ENCODE peak calls at places on chromosomes 4 and X, in ten cellular contexts. K is suprapubic skin, X is Peyer's patch, M is right lobe of liver, A is ovary, R is heart left ventricle, J is breast epithelium, C is A549, V is tibial nerve, Z is IMR-90. B is an unnamed sample.

GRCh38 chrX:144715356-144715755 is 531.9 kb upstream of the SPANXN1 start:
- DNase-seq in K (no peak), X (no peak), M (no peak), A (no peak), R (no peak), J (no peak), C (no peak), V (no peak), Z (no peak), B (no peak)

GRCh38 chrX:48714573-48714972 is 18.0 kb downstream of the SUV39H1 start:
- DNase-seq in K (no peak), X (no peak), M (no peak), A (no peak), R (no peak), J (no peak), C (no peak), V (no peak), Z (peak; percentile 17), B (no peak)

GRCh38 chr4:152352645-152353116 is 183.2 kb downstream of the FBXW7 start:
- DNase-seq in K (peak; percentile 67), X (peak; percentile 54), M (no peak), A (peak; percentile 60), R (peak; percentile 63), J (no peak), C (peak; percentile 8), V (peak; percentile 19), Z (peak; percentile 97), B (no peak)

GRCh38 chr4:25810815-25811690 is 51.7 kb downstream of the SEL1L3 start:
- DNase-seq in K (no peak), X (no peak), M (no peak), A (peak; percentile 19), R (no peak), J (no peak), C (peak; percentile 16), V (no peak), Z (peak; percentile 54), B (no peak)

GRCh38 chr4:14581741-14582140 is 420.5 kb upstream of the CPEB2 start:
- DNase-seq in K (no peak), X (no peak), M (no peak), A (no peak), R (no peak), J (no peak), C (no peak), V (no peak), Z (no peak), B (no peak)

GRCh38 chr4:40401646-40402045 is 66.5 kb downstream of the CHRNA9 start:
- DNase-seq in K (no peak), X (no peak), M (no peak), A (no peak), R (peak; percentile 29), J (no peak), C (no peak), V (no peak), Z (peak; percentile 7), B (no peak)

GRCh38 chrX:131711478-131711867 is 167.6 kb downstream of the OR13H1 start:
- DNase-seq in K (no peak), X (no peak), M (no peak), A (no peak), R (no peak), J (no peak), C (no peak), V (no peak), Z (no peak), B (no peak)

GRCh38 chrX:38654302-38654701 is 93.0 kb downstream of the TSPAN7 start:
- DNase-seq in K (no peak), X (no peak), M (no peak), A (no peak), R (no peak), J (no peak), C (peak; percentile 7), V (no peak), Z (peak; percentile 14), B (no peak)

GRCh38 chr4:105936901-105937300 is 41.6 kb downstream of the NPNT start:
- DNase-seq in K (no peak), X (no peak), M (no peak), A (no peak), R (no peak), J (no peak), C (no peak), V (no peak), Z (no peak), B (no peak)

GRCh38 chr4:131098976-131099375 is 2003.0 kb downstream of the C4orf33 start:
- DNase-seq in K (no peak), X (no peak), M (no peak), A (no peak), R (peak; percentile 18), J (no peak), C (no peak), V (no peak), Z (no peak), B (no peak)

GRCh38 chrX:153609917-153610833 is 11.2 kb upstream of the CCNQ start:
- DNase-seq in K (peak; percentile 80), X (peak; percentile 84), M (peak; percentile 80), A (peak; percentile 75), R (peak; percentile 74), J (peak; percentile 67), C (peak; percentile 65), V (peak; percentile 54), Z (peak; percentile 65), B (peak; percentile 60)

GRCh38 chr4:66921433-66921832 is 623.9 kb downstream of the CENPC start:
- DNase-seq in K (no peak), X (no peak), M (no peak), A (no peak), R (no peak), J (no peak), C (no peak), V (no peak), Z (no peak), B (no peak)

GRCh38 chr4:183909187-183909586 is 4.1 kb downstream of the STOX2 start:
- DNase-seq in K (no peak), X (no peak), M (no peak), A (no peak), R (no peak), J (no peak), C (no peak), V (no peak), Z (no peak), B (no peak)

GRCh38 chr4:151098191-151098590 is 1.2 kb upstream of the RPS3A start:
- DNase-seq in K (no peak), X (peak; percentile 50), M (no peak), A (no peak), R (peak; percentile 33), J (no peak), C (no peak), V (no peak), Z (no peak), B (peak; percentile 19)
- TF ChIP-seq POLR2A in K (no peak), X (no peak), M (no peak), A (no peak), R (no peak), J (no peak), C (no peak), V (no peak), Z (no peak), B (no peak)

GRCh38 chrX:107675823-107676555 is 47.7 kb downstream of the PRPS1 start:
- DNase-seq in K (no peak), X (no peak), M (no peak), A (no peak), R (no peak), J (no peak), C (no peak), V (no peak), Z (peak; percentile 35), B (no peak)

GRCh38 chrX:107677501-107677901 is 49.2 kb downstream of the PRPS1 start:
- DNase-seq in K (no peak), X (no peak), M (no peak), A (no peak), R (no peak), J (no peak), C (no peak), V (no peak), Z (no peak), B (no peak)

GRCh38 chrX:107677909-107678308 is 49.6 kb downstream of the PRPS1 start:
- DNase-seq in K (no peak), X (no peak), M (no peak), A (no peak), R (no peak), J (no peak), C (no peak), V (no peak), Z (no peak), B (no peak)

GRCh38 chrX:107676559-107677378 is 48.5 kb downstream of the PRPS1 start:
- DNase-seq in K (peak; percentile 92), X (peak; percentile 87), M (peak; percentile 87), A (peak; percentile 81), R (peak; percentile 90), J (peak; percentile 82), C (peak; percentile 62), V (peak; percentile 74), Z (peak; percentile 84), B (no peak)

GRCh38 chrX:107678957-107679740 is 50.8 kb downstream of the PRPS1 start:
- DNase-seq in K (peak; percentile 92), X (peak; percentile 94), M (no peak), A (peak; percentile 54), R (peak; percentile 88), J (no peak), C (no peak), V (peak; percentile 87), Z (peak; percentile 71), B (no peak)
- TF ChIP-seq POLR2A in K (no peak), X (no peak), M (no peak), A (no peak), R (no peak), J (no peak), C (no peak), V (peak; percentile 48), Z (no peak), B (no peak)

GRCh38 chr4:74167585-74167984 is 9.7 kb downstream of the MTHFD2L start:
- DNase-seq in K (no peak), X (no peak), M (no peak), A (no peak), R (no peak), J (no peak), C (no peak), V (no peak), Z (no peak), B (no peak)
- TF ChIP-seq POLR2A in K (no peak), X (no peak), M (no peak), A (no peak), R (no peak), J (no peak), C (no peak), V (no peak), Z (no peak), B (peak; percentile 21)

GRCh38 chr4:6750302-6751221 is 32.0 kb upstream of the KIAA0232 start:
- DNase-seq in K (no peak), X (peak; percentile 85), M (peak; percentile 67), A (no peak), R (no peak), J (peak; percentile 78), C (no peak), V (no peak), Z (no peak), B (no peak)

GRCh38 chr4:6747690-6748068 is 31.7 kb downstream of the BLOC1S4 start:
- DNase-seq in K (no peak), X (no peak), M (no peak), A (no peak), R (no peak), J (no peak), C (no peak), V (no peak), Z (no peak), B (no peak)

GRCh38 chr4:6751611-6752485 is 30.7 kb upstream of the KIAA0232 start:
- DNase-seq in K (no peak), X (no peak), M (peak; percentile 59), A (no peak), R (no peak), J (no peak), C (no peak), V (no peak), Z (peak; percentile 10), B (no peak)

GRCh38 chr4:6748286-6748685 is 32.3 kb downstream of the BLOC1S4 start:
- DNase-seq in K (no peak), X (no peak), M (peak; percentile 54), A (no peak), R (no peak), J (no peak), C (no peak), V (no peak), Z (no peak), B (no peak)

GRCh38 chr4:6749340-6750171 is 33.0 kb upstream of the KIAA0232 start:
- DNase-seq in K (peak; percentile 88), X (peak; percentile 93), M (peak; percentile 98), A (no peak), R (peak; percentile 81), J (peak; percentile 89), C (peak; percentile 65), V (peak; percentile 76), Z (peak; percentile 33), B (no peak)
- TF ChIP-seq POLR2A in K (no peak), X (peak; percentile 82), M (peak; percentile 79), A (no peak), R (no peak), J (no peak), C (peak; percentile 14), V (no peak), Z (no peak), B (no peak)